ENCODE peak calls at places on chromosomes 6 and 20, in nine cellular contexts. X is fibroblast of pulmonary artery, O is lower lobe of right lung, H is HFF-Myc, G is astrocyte, Q is ovary, U is stomach, W is psoas muscle, V is sigmoid colon. T is an unnamed sample.

GRCh38 chr6:165245287-165245686 is 64.1 kb downstream of the C6orf118 start:
- DNase-seq in G (peak; percentile 18), X (peak; percentile 60), U (no peak), Q (no peak), O (no peak), H (no peak), V (no peak), W (no peak), T (no peak)

GRCh38 chr6:10595731-10596664 is 74.8 kb downstream of the GCNT2 start:
- DNase-seq in X (no peak), O (no peak), H (no peak), G (peak; percentile 67), Q (no peak), U (no peak), V (no peak), W (no peak), T (no peak)

GRCh38 chr20:54103067-54103761 is 32.8 kb upstream of the BCAS1 start:
- DNase-seq in O (peak; percentile 87), Q (peak; percentile 52), X (peak; percentile 75), W (peak; percentile 53), V (peak; percentile 74), H (no peak), G (no peak), U (peak; percentile 82), T (peak; percentile 84)

GRCh38 chr6:170069611-170070010 is 221.3 kb downstream of the DLL1 start:
- DNase-seq in X (no peak), V (no peak), Q (no peak), G (no peak), U (no peak), H (no peak), O (no peak), W (no peak), T (no peak)

GRCh38 chr6:117441824-117442264 is 16.1 kb upstream of the ROS1 start:
- DNase-seq in O (no peak), X (peak; percentile 92), V (no peak), G (peak; percentile 73), H (no peak), W (no peak), U (no peak), Q (no peak), T (peak; percentile 69)

GRCh38 chr20:49563015-49563980 is 4.6 kb downstream of the PTGIS start:
- DNase-seq in X (no peak), G (no peak), H (no peak), V (peak; percentile 30), Q (no peak), O (no peak), W (no peak), U (no peak), T (no peak)

GRCh38 chr6:33410711-33411631 is at the start of gene PHF1:
- DNase-seq in Q (peak; percentile 85), H (no peak), X (peak; percentile 86), W (peak; percentile 82), U (peak; percentile 77), O (peak; percentile 78), G (peak; percentile 73), V (no peak), T (peak; percentile 91)

GRCh38 chr6:132298344-132298949 is 102.8 kb downstream of the MOXD1 start:
- DNase-seq in G (peak; percentile 16), Q (no peak), U (peak; percentile 72), X (peak; percentile 73), V (no peak), O (no peak), W (no peak), H (no peak), T (peak; percentile 35)

GRCh38 chr6:152696543-152696942 is 1.2 kb upstream of the MYCT1 start:
- DNase-seq in W (no peak), Q (no peak), O (no peak), G (peak; percentile 90), V (no peak), X (peak; percentile 84), H (no peak), U (no peak), T (peak; percentile 27)

GRCh38 chr6:42260972-42261371 is 43.3 kb upstream of the MRPS10 start:
- DNase-seq in G (no peak), W (no peak), V (peak; percentile 70), O (no peak), X (peak; percentile 27), Q (peak; percentile 67), H (no peak), U (no peak), T (no peak)

GRCh38 chr6:20606831-20607230 is 72.6 kb downstream of the CDKAL1 start:
- DNase-seq in G (no peak), H (no peak), W (no peak), Q (no peak), X (no peak), O (no peak), U (no peak), V (no peak), T (no peak)

GRCh38 chr20:13223731-13224130 is 2.7 kb downstream of the ISM1 start:
- DNase-seq in V (no peak), G (no peak), W (no peak), O (no peak), U (no peak), X (no peak), Q (no peak), H (no peak), T (no peak)

GRCh38 chr6:4381379-4381778 is 246.0 kb upstream of the ECI2 start:
- DNase-seq in O (no peak), U (no peak), H (no peak), V (no peak), W (no peak), Q (no peak), G (peak; percentile 46), X (peak; percentile 96), T (peak; percentile 29)

DNA sequence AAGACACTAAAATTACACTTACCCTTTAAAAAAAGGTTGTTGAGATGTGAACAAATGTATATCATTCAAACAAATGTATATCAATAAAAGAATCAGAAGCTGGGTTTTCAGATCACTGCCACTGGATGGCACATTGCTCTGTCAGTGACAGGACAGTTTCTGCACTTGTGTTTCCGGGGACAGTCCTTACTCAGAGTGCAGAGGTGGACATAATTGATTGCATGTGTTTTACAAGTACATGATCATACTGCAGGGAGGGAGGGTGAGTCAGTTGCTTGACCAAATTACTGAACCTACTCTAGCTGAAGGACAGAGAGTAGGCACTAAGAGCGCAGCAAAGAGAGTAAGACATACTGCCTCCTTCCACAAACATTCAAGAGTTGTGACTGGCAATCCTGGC is 302.3 kb downstream of the TENT5A start:
- DNase-seq in Q (no peak), G (peak; percentile 75), X (no peak), O (no peak), V (no peak), U (no peak), W (no peak), H (peak; percentile 70), T (peak; percentile 87)
- TF ChIP-seq CTCF in Q (no peak), G (no peak), X (no peak), O (no peak), V (no peak), U (no peak), W (no peak), H (peak; percentile 9), T (no peak)

GRCh38 chr20:32387262-32387661 is 29.1 kb downstream of the ASXL1 start:
- DNase-seq in W (no peak), X (no peak), V (no peak), O (no peak), G (peak; percentile 75), U (no peak), H (no peak), Q (no peak), T (no peak)
- H3K4me3 ChIP-seq in W (no peak overlapping the region), X (no peak overlapping the region), V (no peak overlapping the region), O (no peak overlapping the region), G (no peak overlapping the region), U (no peak overlapping the region), H (no peak overlapping the region), Q (no peak overlapping the region), T (no peak overlapping the region)

GRCh38 chr6:135085700-135086413 is 31.2 kb upstream of the HBS1L start:
- DNase-seq in H (no peak), X (no peak), W (no peak), V (no peak), U (no peak), G (no peak), O (no peak), Q (no peak), T (no peak)

GRCh38 chr6:135086414-135086764 is 31.8 kb upstream of the HBS1L start:
- DNase-seq in Q (no peak), H (no peak), W (no peak), X (no peak), O (no peak), V (no peak), U (no peak), G (no peak), T (no peak)

GRCh38 chr6:135088232-135088760 is 33.7 kb upstream of the HBS1L start:
- DNase-seq in H (no peak), X (no peak), U (no peak), Q (no peak), V (no peak), O (no peak), G (no peak), W (no peak), T (no peak)

GRCh38 chr6:135087803-135088202 is 33.2 kb upstream of the HBS1L start:
- DNase-seq in G (no peak), W (no peak), U (no peak), V (no peak), Q (no peak), H (no peak), X (no peak), O (no peak), T (no peak)

DNA sequence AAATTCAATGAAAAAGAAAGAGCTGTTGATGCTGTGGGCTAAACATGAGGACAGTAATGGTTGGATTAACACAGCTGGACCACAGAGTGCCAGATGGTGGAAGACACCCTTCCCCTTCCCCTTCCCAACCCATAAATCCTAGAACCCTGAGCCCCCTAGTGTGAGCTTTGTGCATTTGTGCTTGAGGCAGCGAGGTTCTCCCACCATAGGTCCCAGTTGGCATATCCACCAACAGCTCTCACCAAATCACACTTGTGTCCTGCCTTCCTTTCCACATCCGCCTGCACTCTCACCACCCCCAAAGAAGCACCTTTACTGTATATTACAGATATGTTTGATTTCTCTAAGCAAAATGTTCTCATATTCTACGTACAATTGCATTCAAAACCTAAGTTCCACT is 32.8 kb upstream of the HBS1L start:
- DNase-seq in U (no peak), Q (no peak), O (no peak), X (no peak), W (no peak), H (peak; percentile 9), V (no peak), G (no peak), T (no peak)
- TF ChIP-seq CTCF in U (no peak), Q (no peak), O (no peak), X (no peak), W (no peak), H (peak; percentile 24), V (no peak), G (no peak), T (no peak)

GRCh38 chr6:108883172-108883571 is 35.0 kb downstream of the ARMC2 start:
- DNase-seq in G (no peak), Q (no peak), H (no peak), U (no peak), O (no peak), W (no peak), X (no peak), V (no peak), T (no peak)
- H3K4me3 ChIP-seq in G (no peak overlapping the region), Q (no peak overlapping the region), H (no peak overlapping the region), U (no peak overlapping the region), O (no peak overlapping the region), W (no peak overlapping the region), X (no peak overlapping the region), V (no peak overlapping the region), T (no peak overlapping the region)

T was measured in foreskin fibroblast.